ENCODE peak calls at places on chromosomes 6 and 20, in five cellular contexts. K is T follicular helper cell, O is astrocyte of the spinal cord, Y is HTR-8/SVneo, C is lower lobe of right lung. V is an unnamed sample.

GRCh38 chr20:22807646-22808045 is 223.3 kb upstream of the FOXA2 start:
- DNase-seq in K (no peak), O (no peak), Y (no peak), C (no peak), V (no peak)

GRCh38 chr6:5287205-5287965 is 26.1 kb downstream of the FARS2 start:
- DNase-seq in K (no peak), O (peak; percentile 82), Y (peak; percentile 85), C (no peak), V (no peak)

GRCh38 chr6:34085453-34086170 is 60.3 kb downstream of the GRM4 start:
- DNase-seq in K (no peak), O (no peak), Y (no peak), C (no peak), V (no peak)

GRCh38 chr6:170291271-170292110 is 613 bp upstream of the DLL1 start:
- DNase-seq in K (peak; percentile 37), O (no peak), Y (no peak), C (peak; percentile 68), V (peak; percentile 66)

GRCh38 chr6:67639161-67639560 is 995.9 kb upstream of the ADGRB3 start:
- DNase-seq in K (no peak), O (peak; percentile 72), Y (no peak), C (no peak), V (no peak)

GRCh38 chr6:42302441-42302840 is 84.8 kb upstream of the MRPS10 start:
- DNase-seq in K (no peak), O (no peak), Y (no peak), C (no peak), V (no peak)

GRCh38 chr6:106089981-106090380 is 3.8 kb downstream of the PRDM1 start:
- DNase-seq in K (no peak), O (peak; percentile 58), Y (no peak), C (no peak), V (no peak)

GRCh38 chr6:169954977-169955376 is 203.6 kb downstream of the ERMARD start:
- DNase-seq in K (no peak), O (no peak), Y (no peak), C (no peak), V (no peak)

GRCh38 chr6:29602564-29603361 is 17.8 kb downstream of the OR2H2 start:
- DNase-seq in K (no peak), O (no peak), Y (peak; percentile 31), C (no peak), V (no peak)

GRCh38 chr6:30781362-30781696 is 37.0 kb upstream of the IER3 start:
- DNase-seq in K (no peak), O (no peak), Y (no peak), C (no peak), V (no peak)

GRCh38 chr20:47821481-47822100 is 36.3 kb upstream of the SULF2 start:
- DNase-seq in K (no peak), O (no peak), Y (no peak), C (no peak), V (no peak)

GRCh38 chr20:42461965-42462593 is 727.6 kb downstream of the PTPRT start:
- DNase-seq in K (no peak), O (no peak), Y (no peak), C (no peak), V (no peak)